ENCODE peak calls at places on chromosomes 3 and 15, in eight cellular contexts. V, C, X, O, W, A, T and G are unnamed samples.

GRCh38 chr15:69659454-69660050 is 206.9 kb downstream of the RPLP1 start:
- DNase-seq in V (no peak), C (no peak), X (no peak), O (no peak), W (no peak), A (no peak), T (no peak), G (no peak)

GRCh38 chr3:97138914-97139541 is 324.6 kb downstream of the EPHA6 start:
- DNase-seq in V (no peak), C (no peak), X (no peak), O (no peak), W (peak; percentile 65), A (peak; percentile 5), T (no peak), G (peak; percentile 48)

GRCh38 chr15:61449306-61449705 is 220.2 kb upstream of the RORA start:
- DNase-seq in V (no peak), C (peak; percentile 0), X (no peak), O (no peak), W (no peak), A (no peak), T (no peak), G (no peak)

GRCh38 chr3:70811880-70812279 is 499.4 kb upstream of the MDFIC2 start:
- DNase-seq in V (no peak), C (peak; percentile 70), X (peak; percentile 26), O (no peak), W (no peak), A (no peak), T (no peak), G (peak; percentile 37)

GRCh38 chr15:73212424-73212823 is 156.3 kb downstream of the HCN4 start:
- DNase-seq in V (no peak), C (peak; percentile 1), X (no peak), O (no peak), W (peak; percentile 45), A (no peak), T (no peak), G (no peak)

GRCh38 chr3:492586-493296 is 296.2 kb downstream of the CHL1 start:
- DNase-seq in V (no peak), C (no peak), X (no peak), O (no peak), W (peak; percentile 88), A (no peak), T (no peak), G (peak; percentile 31)

GRCh38 chr3:18369561-18370185 is 55.5 kb downstream of the SATB1 start:
- DNase-seq in V (peak; percentile 18), C (no peak), X (no peak), O (no peak), W (no peak), A (no peak), T (peak; percentile 50), G (no peak)

GRCh38 chr3:138879541-138880380 is 45.0 kb upstream of the PIK3CB start:
- DNase-seq in V (no peak), C (no peak), X (no peak), O (no peak), W (no peak), A (no peak), T (no peak), G (no peak)

GRCh38 chr15:95174281-95174680 is 942.9 kb downstream of the MCTP2 start:
- DNase-seq in V (no peak), C (peak; percentile 41), X (no peak), O (no peak), W (no peak), A (no peak), T (no peak), G (no peak)

GRCh38 chr15:81015595-81016252 is 15.0 kb downstream of the TLNRD1 start:
- DNase-seq in V (peak; percentile 17), C (no peak), X (no peak), O (no peak), W (no peak), A (no peak), T (no peak), G (no peak)

GRCh38 chr3:19950316-19950715 is 3.4 kb downstream of the RAB5A start:
- DNase-seq in V (no peak), C (no peak), X (no peak), O (no peak), W (no peak), A (no peak), T (no peak), G (no peak)

GRCh38 chr3:146507331-146508120 is 36.9 kb downstream of the PLSCR1 start:
- DNase-seq in V (no peak), C (no peak), X (no peak), O (no peak), W (peak; percentile 73), A (no peak), T (no peak), G (no peak)

GRCh38 chr15:90592144-90592887 is 62.6 kb downstream of the CRTC3 start:
- DNase-seq in V (no peak), C (peak; percentile 84), X (no peak), O (no peak), W (peak; percentile 21), A (peak; percentile 62), T (no peak), G (peak; percentile 58)